ENCODE peak calls at places on chromosomes 13 and 19, in four cellular contexts. D is PC-3, X is RWPE2, L is fibroblast of lung. M is an unnamed sample.

GRCh38 chr13:46480131-46480530 is 72.8 kb upstream of the LRCH1 start:
- DNase-seq in L (no peak), D (no peak), X (no peak), M (no peak)

GRCh38 chr19:57348136-57348535 is 2.9 kb upstream of the ZNF304 start:
- DNase-seq in X (no peak), D (no peak), L (peak; percentile 47), M (no peak)

GRCh38 chr13:41565221-41565620 is 107.9 kb downstream of the RGCC start:
- DNase-seq in X (no peak), L (peak; percentile 98), D (no peak), M (no peak)

GRCh38 chr19:34253711-34254551 is 423 bp upstream of the GARRE1 start:
- DNase-seq in L (peak; percentile 59), X (no peak), D (peak; percentile 69), M (peak; percentile 95)

GRCh38 chr19:35313614-35314013 is 15.4 kb upstream of the CD22 start:
- DNase-seq in L (no peak), X (no peak), D (peak; percentile 54), M (no peak)

GRCh38 chr19:55635334-55635717 is 5.5 kb upstream of the ZNF580 start:
- DNase-seq in D (no peak), L (no peak), X (no peak), M (no peak)

GRCh38 chr13:42728507-42729180 is 52.7 kb upstream of the FAM216B start:
- DNase-seq in X (no peak), L (no peak), D (no peak), M (no peak)

GRCh38 chr13:39054112-39054511 is 15.9 kb downstream of the NHLRC3 start:
- DNase-seq in L (no peak), D (no peak), X (no peak), M (no peak)

M was measured in WTC11.